ENCODE peak calls at places on chromosome 1, in eight cellular contexts. D is activated CD8-positive, alpha-beta memory T cell treated with anti-CD3 and anti-CD28 coated beads, Interleukin-2, amount 10 ng/mL, durations not matched to agents 7 days and 5 days; W is C1 segment of cervical spinal cord; V is Jurkat, Clone E6-1; Q is effector memory CD4-positive, alpha-beta T cell; X is left colon; R is GM04504; C is lower leg skin. U is an unnamed sample.

GRCh38 chr1:54229281-54229891 is 29.4 kb downstream of the MRPL37 start:
- DNase-seq in D (peak; percentile 66), W (no peak), V (no peak), Q (no peak), X (no peak), R (no peak), C (no peak), U (no peak)

GRCh38 chr1:190323530-190323929 is 154.1 kb downstream of the BRINP3 start:
- DNase-seq in D (no peak), W (no peak), V (no peak), Q (no peak), X (no peak), R (no peak), C (no peak), U (no peak)

GRCh38 chr1:84496498-84496897 is 9.7 kb upstream of the SPATA1 start:
- DNase-seq in D (no peak), W (no peak), V (no peak), Q (no peak), X (no peak), R (no peak), C (no peak), U (no peak)

GRCh38 chr1:64059556-64059955 is 143.9 kb upstream of the UBE2U start:
- DNase-seq in D (no peak), W (no peak), V (no peak), Q (no peak), X (no peak), R (no peak), C (no peak), U (no peak)

GRCh38 chr1:198623920-198624647 is 14.8 kb upstream of the PTPRC start:
- DNase-seq in D (peak; percentile 73), W (no peak), V (no peak), Q (no peak), X (no peak), R (peak; percentile 42), C (no peak), U (no peak)

GRCh38 chr1:197146108-197147095 is at the start of gene ASPM:
- DNase-seq in D (peak; percentile 98), W (peak; percentile 3), V (peak; percentile 92), Q (peak; percentile 86), X (peak; percentile 95), R (peak; percentile 90), C (peak; percentile 99), U (peak; percentile 95)

GRCh38 chr1:63960326-63960725 is 186.5 kb downstream of the ROR1 start:
- DNase-seq in D (no peak), W (no peak), V (no peak), Q (no peak), X (no peak), R (no peak), C (no peak), U (no peak)

GRCh38 chr1:93740601-93741031 is 59.0 kb upstream of the BCAR3 start:
- DNase-seq in D (no peak), W (no peak), V (no peak), Q (no peak), X (no peak), R (no peak), C (no peak), U (no peak)

GRCh38 chr1:109969430-109969829 is 15.1 kb upstream of the AHCYL1 start:
- DNase-seq in D (no peak), W (no peak), V (no peak), Q (no peak), X (no peak), R (peak; percentile 61), C (no peak), U (no peak)

GRCh38 chr1:186442651-186443114 is 18.2 kb downstream of the PDC start:
- DNase-seq in D (no peak), W (no peak), V (peak; percentile 16), Q (no peak), X (no peak), R (peak; percentile 9), C (no peak), U (no peak)

GRCh38 chr1:931380-932177 is 7.9 kb downstream of the SAMD11 start:
- DNase-seq in D (no peak), W (no peak), V (no peak), Q (no peak), X (no peak), R (no peak), C (no peak), U (no peak)

GRCh38 chr1:83978056-83978455 is 20.9 kb downstream of the TTLL7 start:
- DNase-seq in D (no peak), W (no peak), V (no peak), Q (no peak), X (no peak), R (no peak), C (no peak), U (no peak)

GRCh38 chr1:41514381-41514780 is 29.9 kb upstream of the EDN2 start:
- DNase-seq in D (no peak), W (no peak), V (no peak), Q (no peak), X (peak; percentile 70), R (no peak), C (no peak), U (no peak)

GRCh38 chr1:5515501-5515900 is 476.7 kb downstream of the NPHP4 start:
- DNase-seq in D (no peak), W (no peak), V (no peak), Q (no peak), X (no peak), R (no peak), C (peak; percentile 63), U (no peak)

GRCh38 chr1:225446298-225446941 is 18.6 kb upstream of the LBR start:
- DNase-seq in D (no peak), W (no peak), V (no peak), Q (no peak), X (peak; percentile 30), R (no peak), C (peak; percentile 77), U (no peak)

GRCh38 chr1:48338257-48338656 is 115.7 kb downstream of the SLC5A9 start:
- DNase-seq in D (no peak), W (no peak), V (no peak), Q (no peak), X (no peak), R (no peak), C (no peak), U (no peak)

GRCh38 chr1:171715813-171716251 is 26.0 kb downstream of the VAMP4 start:
- DNase-seq in D (no peak), W (no peak), V (no peak), Q (no peak), X (no peak), R (no peak), C (no peak), U (no peak)

GRCh38 chr1:185520188-185520935 is 203.3 kb upstream of the IVNS1ABP start:
- DNase-seq in D (no peak), W (no peak), V (no peak), Q (no peak), X (no peak), R (no peak), C (no peak), U (no peak)

GRCh38 chr1:17561252-17561558 is 21.7 kb downstream of the ARHGEF10L start:
- DNase-seq in D (no peak), W (no peak), V (no peak), Q (no peak), X (no peak), R (no peak), C (no peak), U (peak; percentile 64)

GRCh38 chr1:6483761-6484117 is 7.7 kb downstream of the PLEKHG5 start:
- DNase-seq in D (no peak), W (no peak), V (no peak), Q (no peak), X (no peak), R (no peak), C (no peak), U (no peak)

GRCh38 chr1:217078010-217078704 is 354.9 kb upstream of the ESRRG start:
- DNase-seq in D (no peak), W (no peak), V (no peak), Q (no peak), X (no peak), R (no peak), C (no peak), U (no peak)

GRCh38 chr1:197948926-197949899 is 32.0 kb downstream of the LHX9 start:
- DNase-seq in D (no peak), W (no peak), V (peak; percentile 44), Q (no peak), X (no peak), R (no peak), C (no peak), U (no peak)

GRCh38 chr1:209367031-209367813 is 216.3 kb upstream of the CAMK1G start:
- DNase-seq in D (no peak), W (no peak), V (no peak), Q (no peak), X (no peak), R (no peak), C (no peak), U (no peak)

GRCh38 chr1:226987179-226987536 is 47.1 kb downstream of the COQ8A start:
- DNase-seq in D (no peak), W (no peak), V (no peak), Q (no peak), X (no peak), R (no peak), C (peak; percentile 77), U (no peak)

GRCh38 chr1:150464422-150464826 is 22.8 kb upstream of the TARS2 start:
- DNase-seq in D (peak; percentile 74), W (no peak), V (peak; percentile 59), Q (peak; percentile 37), X (peak; percentile 65), R (peak; percentile 18), C (peak; percentile 85), U (peak; percentile 59)

GRCh38 chr1:159584536-159584935 is 3.1 kb upstream of the APCS start:
- DNase-seq in D (no peak), W (no peak), V (no peak), Q (no peak), X (no peak), R (no peak), C (no peak), U (no peak)

GRCh38 chr1:211643324-211644212 is 31.9 kb downstream of the NEK2 start:
- DNase-seq in D (peak; percentile 42), W (no peak), V (peak; percentile 40), Q (no peak), X (peak; percentile 82), R (no peak), C (peak; percentile 85), U (peak; percentile 57)

GRCh38 chr1:102919659-102920058 is 188.7 kb downstream of the COL11A1 start:
- DNase-seq in D (no peak), W (no peak), V (no peak), Q (no peak), X (no peak), R (peak; percentile 9), C (no peak), U (no peak)

GRCh38 chr1:93827633-93828436 is 51.2 kb downstream of the DNTTIP2 start:
- DNase-seq in D (no peak), W (no peak), V (no peak), Q (no peak), X (no peak), R (no peak), C (no peak), U (no peak)

GRCh38 chr1:161816201-161816600 is 50.1 kb downstream of the ATF6 start:
- DNase-seq in D (no peak), W (no peak), V (no peak), Q (no peak), X (no peak), R (no peak), C (no peak), U (no peak)